ENCODE peak calls at places on chromosomes 6 and 20, in eight cellular contexts. One of them, this sample, is unnamed.
A peak's percentile ranks its signal among the peaks of the same experiment; 100 is the strongest.

GRCh38 chr6:36386495-36387439 is 702 bp downstream of the ETV7 start:
- DNase-seq in Calu3: peak; percentile 37
- DNase-seq in left lung: peak; percentile 41
- DNase-seq in CD4-positive, alpha-beta T cell: no peak
- DNase-seq in esophagus squamous epithelium: no peak
- DNase-seq in fibroblast of pulmonary artery: peak; percentile 70
- DNase-seq in cardiac muscle cell: no peak
- DNase-seq in nephron progenitor cell: peak; percentile 27
- DNase-seq in this sample: no peak

GRCh38 chr6:160534050-160534696 is 129.9 kb downstream of the LPA start:
- DNase-seq in Calu3: peak; percentile 64
- DNase-seq in left lung: no peak
- DNase-seq in CD4-positive, alpha-beta T cell: peak; percentile 33
- DNase-seq in esophagus squamous epithelium: no peak
- DNase-seq in fibroblast of pulmonary artery: peak; percentile 65
- DNase-seq in cardiac muscle cell: peak; percentile 65
- DNase-seq in nephron progenitor cell: peak; percentile 80
- DNase-seq in this sample: peak; percentile 68

GRCh38 chr20:25750765-25751696 is 54.4 kb upstream of the ZNF337 start:
- DNase-seq in Calu3: peak; percentile 23
- DNase-seq in left lung: peak; percentile 59
- DNase-seq in CD4-positive, alpha-beta T cell: peak; percentile 46
- DNase-seq in esophagus squamous epithelium: no peak
- DNase-seq in fibroblast of pulmonary artery: peak; percentile 59
- DNase-seq in cardiac muscle cell: peak; percentile 31
- DNase-seq in nephron progenitor cell: no peak
- DNase-seq in this sample: no peak

GRCh38 chr6:21891065-21891464 is 297.5 kb downstream of the SOX4 start:
- DNase-seq in Calu3: no peak
- DNase-seq in left lung: no peak
- DNase-seq in CD4-positive, alpha-beta T cell: no peak
- DNase-seq in esophagus squamous epithelium: no peak
- DNase-seq in fibroblast of pulmonary artery: no peak
- DNase-seq in cardiac muscle cell: no peak
- DNase-seq in nephron progenitor cell: no peak
- DNase-seq in this sample: no peak

GRCh38 chr6:5663739-5664138 is 343.0 kb downstream of the NRN1 start:
- DNase-seq in Calu3: no peak
- DNase-seq in left lung: no peak
- DNase-seq in CD4-positive, alpha-beta T cell: no peak
- DNase-seq in esophagus squamous epithelium: no peak
- DNase-seq in fibroblast of pulmonary artery: no peak
- DNase-seq in cardiac muscle cell: peak; percentile 22
- DNase-seq in nephron progenitor cell: no peak
- DNase-seq in this sample: no peak

GRCh38 chr20:44074252-44075151 is 112.5 kb downstream of the JPH2 start:
- DNase-seq in Calu3: no peak
- DNase-seq in left lung: no peak
- DNase-seq in CD4-positive, alpha-beta T cell: no peak
- DNase-seq in esophagus squamous epithelium: no peak
- DNase-seq in fibroblast of pulmonary artery: peak; percentile 40
- DNase-seq in cardiac muscle cell: peak; percentile 34
- DNase-seq in nephron progenitor cell: no peak
- DNase-seq in this sample: no peak

GRCh38 chr6:159979136-159979874 is 10.4 kb downstream of the IGF2R start:
- DNase-seq in Calu3: peak; percentile 60
- DNase-seq in left lung: peak; percentile 68
- DNase-seq in CD4-positive, alpha-beta T cell: no peak
- DNase-seq in esophagus squamous epithelium: no peak
- DNase-seq in fibroblast of pulmonary artery: peak; percentile 63
- DNase-seq in cardiac muscle cell: peak; percentile 42
- DNase-seq in nephron progenitor cell: no peak
- DNase-seq in this sample: no peak

GRCh38 chr20:24684954-24685691 is 215.7 kb downstream of the SYNDIG1 start:
- DNase-seq in Calu3: no peak
- DNase-seq in left lung: peak; percentile 19
- DNase-seq in CD4-positive, alpha-beta T cell: no peak
- DNase-seq in esophagus squamous epithelium: no peak
- DNase-seq in fibroblast of pulmonary artery: no peak
- DNase-seq in cardiac muscle cell: no peak
- DNase-seq in nephron progenitor cell: peak; percentile 21
- DNase-seq in this sample: no peak

GRCh38 chr6:100620085-100620484 is 155.4 kb upstream of the SIM1 start:
- DNase-seq in Calu3: no peak
- DNase-seq in left lung: no peak
- DNase-seq in CD4-positive, alpha-beta T cell: no peak
- DNase-seq in esophagus squamous epithelium: no peak
- DNase-seq in fibroblast of pulmonary artery: peak; percentile 78
- DNase-seq in cardiac muscle cell: no peak
- DNase-seq in nephron progenitor cell: no peak
- DNase-seq in this sample: no peak

GRCh38 chr6:121310495-121310894 is 23.8 kb downstream of the TBC1D32 start:
- DNase-seq in Calu3: no peak
- DNase-seq in left lung: no peak
- DNase-seq in CD4-positive, alpha-beta T cell: no peak
- DNase-seq in esophagus squamous epithelium: no peak
- DNase-seq in fibroblast of pulmonary artery: no peak
- DNase-seq in cardiac muscle cell: no peak
- DNase-seq in nephron progenitor cell: no peak
- DNase-seq in this sample: no peak

GRCh38 chr20:38331245-38331644 is 15.0 kb upstream of the LBP start:
- DNase-seq in Calu3: no peak
- DNase-seq in left lung: no peak
- DNase-seq in CD4-positive, alpha-beta T cell: no peak
- DNase-seq in esophagus squamous epithelium: no peak
- DNase-seq in fibroblast of pulmonary artery: no peak
- DNase-seq in cardiac muscle cell: no peak
- DNase-seq in nephron progenitor cell: no peak
- DNase-seq in this sample: no peak

GRCh38 chr20:47187450-47188195 is 168.9 kb downstream of the ZMYND8 start:
- DNase-seq in Calu3: no peak
- DNase-seq in left lung: no peak
- DNase-seq in CD4-positive, alpha-beta T cell: peak; percentile 13
- DNase-seq in esophagus squamous epithelium: no peak
- DNase-seq in fibroblast of pulmonary artery: no peak
- DNase-seq in cardiac muscle cell: no peak
- DNase-seq in nephron progenitor cell: no peak
- DNase-seq in this sample: no peak

GRCh38 chr6:140893432-140893831 is 1239.3 kb upstream of the GJE1 start:
- DNase-seq in Calu3: no peak
- DNase-seq in left lung: no peak
- DNase-seq in CD4-positive, alpha-beta T cell: no peak
- DNase-seq in esophagus squamous epithelium: no peak
- DNase-seq in fibroblast of pulmonary artery: no peak
- DNase-seq in cardiac muscle cell: no peak
- DNase-seq in nephron progenitor cell: no peak
- DNase-seq in this sample: no peak

GRCh38 chr6:134802426-134803058 is 147.4 kb downstream of the ALDH8A1 start:
- DNase-seq in Calu3: no peak
- DNase-seq in left lung: no peak
- DNase-seq in CD4-positive, alpha-beta T cell: no peak
- DNase-seq in esophagus squamous epithelium: no peak
- DNase-seq in fibroblast of pulmonary artery: no peak
- DNase-seq in cardiac muscle cell: no peak
- DNase-seq in nephron progenitor cell: no peak
- DNase-seq in this sample: no peak

GRCh38 chr20:50399003-50399916 is 110.9 kb upstream of the PTPN1 start:
- DNase-seq in Calu3: no peak
- DNase-seq in left lung: peak; percentile 81
- DNase-seq in CD4-positive, alpha-beta T cell: no peak
- DNase-seq in esophagus squamous epithelium: no peak
- DNase-seq in fibroblast of pulmonary artery: no peak
- DNase-seq in cardiac muscle cell: peak; percentile 88
- DNase-seq in nephron progenitor cell: peak; percentile 23
- DNase-seq in this sample: no peak

GRCh38 chr6:112298816-112299281 is 44.5 kb upstream of the LAMA4 start:
- DNase-seq in Calu3: peak; percentile 38
- DNase-seq in left lung: no peak
- DNase-seq in CD4-positive, alpha-beta T cell: no peak
- DNase-seq in esophagus squamous epithelium: no peak
- DNase-seq in fibroblast of pulmonary artery: peak; percentile 68
- DNase-seq in cardiac muscle cell: peak; percentile 30
- DNase-seq in nephron progenitor cell: no peak
- DNase-seq in this sample: no peak

GRCh38 chr20:62824476-62825287 is 7.8 kb downstream of the COL9A3 start:
- DNase-seq in Calu3: peak; percentile 77
- DNase-seq in left lung: peak; percentile 66
- DNase-seq in CD4-positive, alpha-beta T cell: peak; percentile 47
- DNase-seq in esophagus squamous epithelium: no peak
- DNase-seq in fibroblast of pulmonary artery: peak; percentile 52
- DNase-seq in cardiac muscle cell: peak; percentile 68
- DNase-seq in nephron progenitor cell: peak; percentile 72
- DNase-seq in this sample: no peak

GRCh38 chr6:149439626-149440025 is 39.6 kb downstream of the SUMO4 start:
- DNase-seq in Calu3: no peak
- DNase-seq in left lung: no peak
- DNase-seq in CD4-positive, alpha-beta T cell: no peak
- DNase-seq in esophagus squamous epithelium: no peak
- DNase-seq in fibroblast of pulmonary artery: no peak
- DNase-seq in cardiac muscle cell: no peak
- DNase-seq in nephron progenitor cell: no peak
- DNase-seq in this sample: no peak

GRCh38 chr6:137415834-137416190 is 78.4 kb downstream of the OLIG3 start:
- DNase-seq in Calu3: no peak
- DNase-seq in left lung: no peak
- DNase-seq in CD4-positive, alpha-beta T cell: no peak
- DNase-seq in esophagus squamous epithelium: no peak
- DNase-seq in fibroblast of pulmonary artery: no peak
- DNase-seq in cardiac muscle cell: no peak
- DNase-seq in nephron progenitor cell: no peak
- DNase-seq in this sample: no peak
- TF ChIP-seq CTCF in Calu3: no peak
- TF ChIP-seq CTCF in left lung: no peak
- TF ChIP-seq CTCF in CD4-positive, alpha-beta T cell: peak; percentile 30
- TF ChIP-seq CTCF in esophagus squamous epithelium: no peak
- TF ChIP-seq CTCF in fibroblast of pulmonary artery: no peak
- TF ChIP-seq CTCF in cardiac muscle cell: no peak
- TF ChIP-seq CTCF in nephron progenitor cell: no peak
- TF ChIP-seq CTCF in this sample: no peak

DNA sequence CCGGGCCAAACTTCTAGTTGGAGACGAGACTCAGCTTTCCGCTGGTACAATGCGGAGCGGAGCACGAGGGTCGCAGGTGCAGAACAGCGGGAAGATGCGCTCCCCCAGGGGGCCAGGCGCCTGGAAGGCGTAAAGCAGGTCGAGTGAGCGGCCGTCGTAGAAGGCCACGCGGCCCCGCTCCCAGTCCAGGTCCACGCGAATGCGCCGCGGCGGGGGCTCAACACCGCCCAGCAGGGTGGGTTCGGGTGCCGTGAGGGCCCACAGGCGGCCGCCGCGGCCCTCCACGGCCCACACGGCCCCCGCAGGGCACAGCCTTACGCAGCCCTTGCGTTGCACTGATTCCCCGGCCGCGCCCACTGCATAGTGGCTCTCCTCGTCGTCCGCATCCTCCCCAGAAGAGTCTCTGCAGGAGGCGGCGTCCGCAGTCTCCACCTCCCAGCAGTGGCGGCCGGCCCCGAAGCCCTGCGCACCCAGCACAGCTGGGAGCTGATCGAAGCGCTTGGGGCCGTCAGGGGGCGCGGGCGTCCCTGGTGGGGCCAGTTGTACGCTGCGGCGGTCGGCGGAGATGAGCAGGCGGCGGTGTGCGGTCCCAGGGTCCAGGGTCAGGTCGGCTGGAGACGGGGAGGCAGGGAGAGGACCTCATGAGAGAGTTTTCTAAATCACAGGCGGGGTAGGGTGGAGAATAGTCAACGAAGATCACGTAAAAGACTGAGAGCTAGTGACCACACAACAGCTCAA is 4.3 kb downstream of the PPP1R11 start:
- DNase-seq in Calu3: no peak
- DNase-seq in left lung: no peak
- DNase-seq in CD4-positive, alpha-beta T cell: no peak
- DNase-seq in esophagus squamous epithelium: no peak
- DNase-seq in fibroblast of pulmonary artery: peak; percentile 52
- DNase-seq in cardiac muscle cell: peak; percentile 69
- DNase-seq in nephron progenitor cell: peak; percentile 74
- DNase-seq in this sample: no peak
- TF ChIP-seq CTCF in Calu3: no peak
- TF ChIP-seq CTCF in left lung: no peak
- TF ChIP-seq CTCF in CD4-positive, alpha-beta T cell: no peak
- TF ChIP-seq CTCF in esophagus squamous epithelium: no peak
- TF ChIP-seq CTCF in fibroblast of pulmonary artery: peak; percentile 6
- TF ChIP-seq CTCF in cardiac muscle cell: peak; percentile 33
- TF ChIP-seq CTCF in nephron progenitor cell: no peak
- TF ChIP-seq CTCF in this sample: peak; percentile 44

GRCh38 chr6:43447604-43448003 is 7.7 kb downstream of the DLK2 start:
- DNase-seq in Calu3: no peak
- DNase-seq in left lung: no peak
- DNase-seq in CD4-positive, alpha-beta T cell: no peak
- DNase-seq in esophagus squamous epithelium: no peak
- DNase-seq in fibroblast of pulmonary artery: no peak
- DNase-seq in cardiac muscle cell: no peak
- DNase-seq in nephron progenitor cell: no peak
- DNase-seq in this sample: no peak

GRCh38 chr6:43450699-43451131 is 4.6 kb downstream of the DLK2 start:
- DNase-seq in Calu3: no peak
- DNase-seq in left lung: no peak
- DNase-seq in CD4-positive, alpha-beta T cell: no peak
- DNase-seq in esophagus squamous epithelium: no peak
- DNase-seq in fibroblast of pulmonary artery: no peak
- DNase-seq in cardiac muscle cell: no peak
- DNase-seq in nephron progenitor cell: no peak
- DNase-seq in this sample: no peak

GRCh38 chr6:43451348-43451747 is 4.0 kb downstream of the DLK2 start:
- DNase-seq in Calu3: no peak
- DNase-seq in left lung: no peak
- DNase-seq in CD4-positive, alpha-beta T cell: no peak
- DNase-seq in esophagus squamous epithelium: no peak
- DNase-seq in fibroblast of pulmonary artery: no peak
- DNase-seq in cardiac muscle cell: no peak
- DNase-seq in nephron progenitor cell: no peak
- DNase-seq in this sample: no peak

GRCh38 chr6:43451939-43452338 is 3.4 kb downstream of the DLK2 start:
- DNase-seq in Calu3: no peak
- DNase-seq in left lung: no peak
- DNase-seq in CD4-positive, alpha-beta T cell: no peak
- DNase-seq in esophagus squamous epithelium: no peak
- DNase-seq in fibroblast of pulmonary artery: no peak
- DNase-seq in cardiac muscle cell: no peak
- DNase-seq in nephron progenitor cell: no peak
- DNase-seq in this sample: no peak

DNA sequence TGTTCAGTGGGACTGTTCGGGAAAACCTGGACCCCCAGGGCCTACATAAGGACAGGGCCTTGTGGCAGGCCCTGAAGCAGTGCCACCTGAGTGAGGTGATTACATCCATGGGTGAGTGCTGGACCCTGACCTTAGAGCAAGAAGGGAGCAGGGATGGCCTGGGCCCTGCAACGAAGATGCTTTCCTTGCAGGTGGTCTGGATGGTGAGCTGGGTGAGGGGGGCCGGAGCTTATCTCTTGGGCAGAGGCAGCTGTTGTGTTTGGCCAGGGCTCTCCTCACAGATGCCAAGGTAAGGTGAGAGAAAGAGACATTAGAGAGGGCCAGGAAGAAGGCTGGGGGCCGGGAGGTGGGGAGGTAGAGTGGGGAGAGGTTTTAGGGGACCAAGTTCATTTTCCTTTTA is 6.4 kb downstream of the DLK2 start:
- DNase-seq in Calu3: no peak
- DNase-seq in left lung: no peak
- DNase-seq in CD4-positive, alpha-beta T cell: no peak
- DNase-seq in esophagus squamous epithelium: no peak
- DNase-seq in fibroblast of pulmonary artery: no peak
- DNase-seq in cardiac muscle cell: no peak
- DNase-seq in nephron progenitor cell: no peak
- DNase-seq in this sample: no peak
- TF ChIP-seq CTCF in Calu3: no peak
- TF ChIP-seq CTCF in left lung: no peak
- TF ChIP-seq CTCF in CD4-positive, alpha-beta T cell: no peak
- TF ChIP-seq CTCF in esophagus squamous epithelium: no peak
- TF ChIP-seq CTCF in fibroblast of pulmonary artery: no peak
- TF ChIP-seq CTCF in cardiac muscle cell: no peak
- TF ChIP-seq CTCF in nephron progenitor cell: no peak
- TF ChIP-seq CTCF in this sample: no peak

GRCh38 chr6:45500924-45501816 is 123.4 kb upstream of the SUPT3H start:
- DNase-seq in Calu3: no peak
- DNase-seq in left lung: no peak
- DNase-seq in CD4-positive, alpha-beta T cell: no peak
- DNase-seq in esophagus squamous epithelium: no peak
- DNase-seq in fibroblast of pulmonary artery: no peak
- DNase-seq in cardiac muscle cell: no peak
- DNase-seq in nephron progenitor cell: no peak
- DNase-seq in this sample: no peak
- TF ChIP-seq CTCF in Calu3: no peak
- TF ChIP-seq CTCF in left lung: no peak
- TF ChIP-seq CTCF in CD4-positive, alpha-beta T cell: no peak
- TF ChIP-seq CTCF in esophagus squamous epithelium: no peak
- TF ChIP-seq CTCF in fibroblast of pulmonary artery: peak; percentile 35
- TF ChIP-seq CTCF in cardiac muscle cell: peak; percentile 30
- TF ChIP-seq CTCF in nephron progenitor cell: peak; percentile 46
- TF ChIP-seq CTCF in this sample: peak; percentile 54